ENCODE peak calls at places on chromosomes 5 and 9, in four cellular contexts. O, H, J and E are unnamed samples. For H3K4me1, the result is how much of the 10 kb centered on the place peaks cover.

GRCh38 chr9:116100711-116101111 is 52.9 kb upstream of the PAPPA start:
- DNase-seq in O (peak), H (no peak), J (no peak), E (no peak)

GRCh38 chr9:131758972-131759647 is 19.2 kb upstream of the RAPGEF1 start:
- DNase-seq in O (peak), H (no peak), J (no peak), E (peak)

GRCh38 chr9:34988218-34989055 is 1.1 kb upstream of the DNAJB5 start:
- DNase-seq in O (no peak), H (peak), J (no peak), E (peak)

GRCh38 chr5:107875834-107876233 is 205.1 kb upstream of the EFNA5 start:
- DNase-seq in O (no peak), H (no peak), J (no peak), E (no peak)

GRCh38 chr9:88605500-88606172 is 70.7 kb downstream of the NXNL2 start:
- DNase-seq in O (no peak), H (no peak), J (no peak), E (peak)

GRCh38 chr5:88877826-88878225 is 5.2 kb downstream of the MEF2C start:
- DNase-seq in O (no peak), H (no peak), J (no peak), E (no peak)

GRCh38 chr5:27241564-27242257 is 203.3 kb upstream of the CDH9 start:
- DNase-seq in O (peak), H (no peak), J (no peak), E (peak)

GRCh38 chr9:92206490-92206889 is 87.0 kb downstream of the IARS1 start:
- DNase-seq in O (no peak), H (no peak), J (no peak), E (no peak)

GRCh38 chr5:37840036-37840909 is at the start of gene GDNF:
- DNase-seq in O (peak), H (peak), J (peak), E (peak)
- H3K4me3 ChIP-seq in O (peak), H (peak), J (peak), E (peak)

GRCh38 chr5:160266044-160266718 is 36.9 kb downstream of the FABP6 start:
- DNase-seq in O (no peak), H (no peak), J (no peak), E (no peak)

GRCh38 chr5:160269017-160269416 is 39.7 kb downstream of the FABP6 start:
- DNase-seq in O (peak), H (no peak), J (no peak), E (peak)

GRCh38 chr5:160266752-160267345 is 37.5 kb downstream of the FABP6 start:
- DNase-seq in O (no peak), H (no peak), J (peak), E (no peak)

GRCh38 chr5:160270704-160271103 is 41.4 kb downstream of the FABP6 start:
- DNase-seq in O (peak), H (no peak), J (no peak), E (no peak)

DNA sequence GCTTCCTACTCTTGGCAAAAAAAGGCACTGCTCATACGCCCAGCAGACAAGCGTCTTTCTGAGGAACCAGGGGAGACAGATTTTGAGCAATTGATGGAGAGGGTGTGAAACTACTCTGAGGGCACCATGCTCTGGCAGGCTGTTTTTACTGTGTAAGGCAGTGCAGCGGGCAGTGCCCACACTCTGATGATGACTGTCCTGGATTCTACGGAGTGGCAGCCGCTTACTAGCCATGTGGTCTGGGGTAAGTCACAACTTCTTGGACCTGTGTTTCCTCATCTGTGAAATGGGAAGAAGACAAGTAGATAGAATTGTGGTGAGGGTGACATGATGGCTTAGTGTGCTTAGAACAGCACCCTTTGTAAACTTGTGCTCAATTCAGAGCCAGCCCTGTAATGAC is 38.8 kb downstream of the FABP6 start:
- DNase-seq in O (no peak), H (no peak), J (no peak), E (no peak)
- H3K4me1 ChIP-seq in O (under half), H (half or more), J (under half), E (under half)

DNA sequence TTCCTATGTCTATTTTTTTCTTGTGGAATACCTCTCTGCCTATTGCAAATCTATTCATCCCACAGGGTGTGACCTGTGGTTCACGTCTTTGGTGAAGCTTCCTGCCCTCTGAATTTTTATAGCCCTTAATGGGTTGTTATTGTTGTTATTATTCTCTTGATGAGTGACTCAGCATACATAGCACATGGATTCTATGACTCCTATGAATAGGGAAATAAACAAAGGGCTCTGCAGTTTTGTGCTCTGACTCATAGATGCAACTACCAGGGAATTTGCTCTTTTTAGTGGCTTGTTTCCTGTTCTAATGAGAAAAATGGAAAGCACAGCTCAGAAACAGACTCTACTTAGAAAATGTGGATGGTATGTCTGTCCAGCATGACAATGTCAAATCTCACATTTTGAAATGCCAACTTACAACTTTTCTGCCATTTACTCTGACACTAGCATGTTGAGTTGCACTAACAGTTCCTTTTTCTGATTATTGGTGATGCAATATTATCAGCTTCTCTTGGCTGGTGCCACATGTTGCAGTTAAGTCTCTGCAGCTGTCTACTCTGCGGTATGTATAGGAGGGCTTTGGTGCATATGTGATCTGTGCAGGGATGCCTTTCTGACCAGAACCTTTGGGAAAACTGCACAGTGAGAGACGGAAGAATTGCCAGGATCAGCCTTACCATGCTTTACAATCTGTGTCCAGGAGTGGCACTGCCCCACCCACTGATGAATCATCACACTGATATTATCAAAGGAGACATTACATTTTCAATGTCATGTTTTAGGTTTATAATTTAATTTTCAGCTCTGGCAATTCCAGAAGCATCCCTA is 996.4 kb upstream of the WWC1 start:
- DNase-seq in O (peak), H (no peak), J (no peak), E (peak)
- H3K9ac ChIP-seq in O (no peak), H (no peak), J (no peak), E (no peak)

DNA sequence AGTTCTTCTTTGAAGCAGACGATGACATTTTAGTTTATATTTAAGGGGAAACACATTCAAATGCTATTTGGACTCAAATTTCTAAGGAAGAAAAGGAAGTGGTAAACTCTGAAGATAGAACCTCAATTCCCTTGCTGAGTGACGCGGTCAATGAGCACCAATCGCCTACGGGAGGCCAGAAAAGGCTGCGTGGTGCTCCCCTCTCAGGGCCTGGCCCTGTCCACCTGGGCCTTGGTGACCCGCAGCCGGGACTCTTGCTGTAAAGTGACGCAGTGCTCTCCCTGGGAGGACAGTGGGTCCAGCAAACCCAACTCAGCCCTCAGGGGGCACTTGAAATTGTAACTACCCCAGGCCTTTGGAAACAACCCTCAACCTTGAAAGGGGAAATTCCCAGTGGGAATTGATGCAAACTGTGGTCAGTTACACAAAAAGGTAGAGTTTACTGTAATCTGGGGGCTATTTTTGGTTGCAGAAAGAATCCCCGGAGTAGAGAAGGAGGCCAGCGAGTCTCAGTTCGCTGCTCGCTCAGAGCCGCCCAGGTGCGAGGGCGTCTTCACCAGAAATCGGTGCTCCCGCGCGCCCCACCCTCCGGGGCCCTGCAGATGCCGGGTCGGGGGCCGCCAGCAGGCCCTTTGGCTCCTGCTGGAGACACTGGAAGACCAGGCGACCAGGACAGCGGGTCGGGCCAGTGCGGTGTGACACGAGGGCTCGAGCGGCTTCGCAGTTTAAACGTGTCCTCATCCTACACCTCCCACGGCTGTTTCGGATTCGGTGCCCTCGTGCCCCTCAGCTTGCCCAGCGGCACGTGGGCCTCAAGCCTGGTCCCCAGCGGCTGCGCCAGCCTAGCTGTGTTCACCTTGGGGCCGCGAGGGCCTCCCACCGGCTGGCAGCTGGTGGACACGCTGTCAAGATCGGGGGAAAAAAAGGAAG is 1.4 kb upstream of the ANKRD33B start:
- DNase-seq in O (no peak), H (no peak), J (no peak), E (no peak)
- H3K4me3 ChIP-seq in O (no peak), H (peak), J (no peak), E (peak)

GRCh38 chr5:139682016-139682975 is 34.1 kb downstream of the CXXC5 start:
- DNase-seq in O (no peak), H (peak), J (no peak), E (no peak)
- H3K4me1 ChIP-seq in O (under half), H (half or more), J (under half), E (under half)

GRCh38 chr9:4891674-4892073 is 93.4 kb upstream of the JAK2 start:
- DNase-seq in O (no peak), H (no peak), J (no peak), E (no peak)
- H3K9ac ChIP-seq in O (no peak), H (no peak), J (no peak), E (no peak)

GRCh38 chr9:124260769-124261603 is 3.2 kb downstream of the NEK6 start:
- DNase-seq in O (peak), H (no peak), J (peak), E (peak)
- H3K4me3 ChIP-seq in O (no peak), H (no peak), J (peak), E (peak)

GRCh38 chr9:33294670-33295432 is 4.5 kb downstream of the NFX1 start:
- DNase-seq in O (no peak), H (no peak), J (no peak), E (no peak)
- H3K4me1 ChIP-seq in O (under half), H (under half), J (half or more), E (under half)

GRCh38 chr5:157269165-157269671 is 3.3 kb downstream of the CYFIP2 start:
- DNase-seq in O (no peak), H (no peak), J (no peak), E (no peak)
- H3K9ac ChIP-seq in O (no peak), H (no peak), J (no peak), E (no peak)